ENCODE peak calls at places on chromosomes 13 and 19, in four cellular contexts. F, A, L and T are unnamed samples.

GRCh38 chr19:45790942-45791341 is 1.7 kb downstream of the DMWD start:
- DNase-seq in F (no peak), A (no peak), L (no peak), T (no peak)

GRCh38 chr19:19464339-19465098 is 50.8 kb downstream of the TSSK6 start:
- DNase-seq in F (peak), A (peak), L (no peak), T (peak)

GRCh38 chr19:57362997-57363705 is at the start of the genes TRAPPC2B and ZNF547:
- DNase-seq in F (peak), A (peak), L (peak), T (peak)

GRCh38 chr19:32407004-32407992 is 1.7 kb downstream of the DPY19L3 start:
- DNase-seq in F (peak), A (peak), L (no peak), T (peak)

GRCh38 chr13:61486496-61486895 is 70.8 kb upstream of the PCDH20 start:
- DNase-seq in F (no peak), A (no peak), L (no peak), T (no peak)

GRCh38 chr13:70523622-70524021 is 415.4 kb upstream of the KLHL1 start:
- DNase-seq in F (no peak), A (no peak), L (no peak), T (no peak)

GRCh38 chr19:44847144-44848035 is 1.3 kb downstream of the NECTIN2 start:
- DNase-seq in F (peak), A (peak), L (no peak), T (peak)

GRCh38 chr13:103694033-103694432 is 627.8 kb upstream of the SLC10A2 start:
- DNase-seq in F (no peak), A (no peak), L (no peak), T (no peak)

GRCh38 chr13:50073340-50073739 is 58.1 kb downstream of the KCNRG start:
- DNase-seq in F (no peak), A (no peak), L (no peak), T (no peak)

GRCh38 chr19:42548545-42548944 is 20.3 kb upstream of the CEACAM1 start:
- DNase-seq in F (no peak), A (no peak), L (no peak), T (no peak)

GRCh38 chr19:10104665-10105221 is 1.4 kb upstream of the PPAN start:
- DNase-seq in F (no peak), A (no peak), L (no peak), T (no peak)

GRCh38 chr13:114053026-114053425 is 79.2 kb upstream of the C13orf46 start:
- DNase-seq in F (peak), A (peak), L (peak), T (peak)

GRCh38 chr13:75760182-75760981 is 124.3 kb downstream of the LMO7 start:
- DNase-seq in F (no peak), A (no peak), L (no peak), T (peak)

GRCh38 chr13:20713751-20714150 is 10.3 kb downstream of the IL17D start:
- DNase-seq in F (peak), A (peak), L (no peak), T (peak)

GRCh38 chr19:51026554-51026831 is at the start of gene KLK11:
- DNase-seq in F (no peak), A (no peak), L (no peak), T (no peak)

GRCh38 chr13:37870895-37871550 is 1.5 kb upstream of the TRPC4 start:
- DNase-seq in F (peak), A (peak), L (no peak), T (peak)

GRCh38 chr19:50658438-50659317 is 9.4 kb downstream of the C19orf81 start:
- DNase-seq in F (peak), A (peak), L (no peak), T (peak)

GRCh38 chr13:73231456-73231855 is 172.7 kb downstream of the KLF5 start:
- DNase-seq in F (peak), A (no peak), L (no peak), T (no peak)

GRCh38 chr13:111159362-111160320 is 44.5 kb downstream of the ARHGEF7 start:
- DNase-seq in F (no peak), A (no peak), L (no peak), T (no peak)

GRCh38 chr19:7988307-7988706 is 17.1 kb downstream of the ELAVL1 start:
- DNase-seq in F (no peak), A (no peak), L (no peak), T (peak)

GRCh38 chr13:31896427-31896826 is 135.1 kb upstream of the FRY start:
- DNase-seq in F (peak), A (peak), L (no peak), T (peak)

GRCh38 chr13:110509971-110510786 is 51.3 kb downstream of the RAB20 start:
- DNase-seq in F (peak), A (no peak), L (no peak), T (peak)

GRCh38 chr13:105363747-105364177 is 1171.7 kb downstream of the EFNB2 start:
- DNase-seq in F (no peak), A (peak), L (no peak), T (no peak)

GRCh38 chr13:46386996-46387851 is at the start of gene RUBCNL:
- DNase-seq in F (peak), A (no peak), L (no peak), T (peak)

GRCh38 chr13:49421391-49421790 is 22.5 kb downstream of the CAB39L start:
- DNase-seq in F (no peak), A (peak), L (no peak), T (no peak)

GRCh38 chr13:113759525-113760137 is 605 bp downstream of the TMEM255B start:
- DNase-seq in F (peak), A (peak), L (no peak), T (peak)

GRCh38 chr13:75507027-75508001 is 25.3 kb upstream of the TBC1D4 start:
- DNase-seq in F (no peak), A (no peak), L (no peak), T (no peak)

GRCh38 chr19:28701491-28701890 is 511.5 kb downstream of the UQCRFS1 start:
- DNase-seq in F (peak), A (peak), L (no peak), T (peak)

GRCh38 chr19:33532859-33533455 is 11.4 kb upstream of the PEPD start:
- DNase-seq in F (no peak), A (no peak), L (no peak), T (no peak)

GRCh38 chr19:29770653-29771052 is 41.1 kb upstream of the CCNE1 start:
- DNase-seq in F (no peak), A (no peak), L (no peak), T (no peak)

GRCh38 chr19:47109541-47110375 is 3.8 kb downstream of the ZC3H4 start:
- DNase-seq in F (peak), A (peak), L (no peak), T (peak)

GRCh38 chr13:48066310-48066989 is 28.5 kb downstream of the MED4 start:
- DNase-seq in F (no peak), A (peak), L (no peak), T (peak)

GRCh38 chr19:30919737-30920136 is 429.5 kb downstream of the TSHZ3 start:
- DNase-seq in F (no peak), A (no peak), L (no peak), T (no peak)

GRCh38 chr13:41039746-41040145 is 20.6 kb upstream of the ELF1 start:
- DNase-seq in F (no peak), A (no peak), L (no peak), T (no peak)

GRCh38 chr13:99970761-99971575 is 599 bp downstream of the ZIC5 start:
- DNase-seq in F (no peak), A (no peak), L (no peak), T (peak)

GRCh38 chr13:101698400-101698799 is 245.9 kb downstream of the ITGBL1 start:
- DNase-seq in F (peak), A (no peak), L (no peak), T (peak)

GRCh38 chr13:49495783-49496762 is at the start of gene PHF11:
- DNase-seq in F (peak), A (peak), L (no peak), T (peak)